ENCODE peak calls at places on chromosomes 2 and 18, in five cellular contexts. L is AML-193; Z is activated T-helper 1 cell treated with anti-CD3 and anti-CD28 coated beads, Interleukin-12 subunit alpha, Interleukin-12 subunit beta, Interleukin-2, Interleukin-4 antibody, amounts not matched to agents 30 ng/mL and 10 ng/mL and 1 ng/mL, durations not matched to agents 14 hours and 24 hours and 36 hours; H is retina; R is foreskin fibroblast. Y is an unnamed sample.

GRCh38 chr18:51153659-51154371 is 43.7 kb downstream of the MEX3C start:
- DNase-seq in L (no peak), Z (peak), H (peak), R (no peak), Y (no peak)

GRCh38 chr18:23173912-23174311 is 38.6 kb downstream of the CABLES1 start:
- DNase-seq in L (no peak), Z (no peak), H (no peak), R (no peak), Y (no peak)

GRCh38 chr2:176428943-176429469 is 159.8 kb downstream of the MTX2 start:
- DNase-seq in L (no peak), Z (no peak), H (no peak), R (no peak), Y (no peak)

GRCh38 chr2:73594241-73594640 is 48.0 kb downstream of the NAT8 start:
- DNase-seq in L (no peak), Z (no peak), H (no peak), R (no peak), Y (no peak)

GRCh38 chr2:7666561-7667259 is 749.5 kb downstream of the RNF144A start:
- DNase-seq in L (no peak), Z (no peak), H (no peak), R (no peak), Y (no peak)

GRCh38 chr18:3508576-3509559 is 58.9 kb downstream of the TGIF1 start:
- DNase-seq in L (no peak), Z (no peak), H (peak), R (no peak), Y (no peak)

GRCh38 chr18:55906533-55906932 is 318.5 kb upstream of the TCF4 start:
- DNase-seq in L (no peak), Z (no peak), H (no peak), R (no peak), Y (no peak)

GRCh38 chr18:3129053-3129864 is 90.5 kb downstream of the MYOM1 start:
- DNase-seq in L (peak), Z (peak), H (peak), R (peak), Y (peak)

GRCh38 chr2:127107622-127107999 is 657 bp upstream of the BIN1 start:
- DNase-seq in L (no peak), Z (no peak), H (no peak), R (no peak), Y (no peak)

GRCh38 chr18:49174478-49174877 is 223.7 kb upstream of the SMAD7 start:
- DNase-seq in L (no peak), Z (no peak), H (no peak), R (peak), Y (no peak)

GRCh38 chr2:221676566-221677172 is 104.6 kb upstream of the EPHA4 start:
- DNase-seq in L (no peak), Z (no peak), H (no peak), R (peak), Y (no peak)

GRCh38 chr2:230408244-230408842 is 7.7 kb upstream of the SP100 start:
- DNase-seq in L (no peak), Z (no peak), H (no peak), R (peak), Y (peak)

GRCh38 chr18:48932462-48932818 is 18.3 kb downstream of the SMAD7 start:
- DNase-seq in L (no peak), Z (no peak), H (no peak), R (no peak), Y (no peak)

GRCh38 chr2:239322414-239323086 is 78.3 kb downstream of the HDAC4 start:
- DNase-seq in L (no peak), Z (peak), H (no peak), R (peak), Y (peak)

GRCh38 chr2:239288951-239289481 is 111.8 kb downstream of the HDAC4 start:
- DNase-seq in L (no peak), Z (peak), H (no peak), R (no peak), Y (no peak)

GRCh38 chr18:63320041-63320689 is 596 bp upstream of the BCL2 start:
- DNase-seq in L (peak), Z (peak), H (peak), R (peak), Y (peak)

GRCh38 chr2:177551989-177552413 is 159.4 kb downstream of the AGPS start:
- DNase-seq in L (peak), Z (no peak), H (peak), R (peak), Y (peak)

GRCh38 chr2:39127973-39128372 is 7.1 kb upstream of the SOS1 start:
- DNase-seq in L (peak), Z (peak), H (no peak), R (peak), Y (no peak)

GRCh38 chr2:100188326-100188725 is 45.9 kb upstream of the AFF3 start:
- DNase-seq in L (no peak), Z (no peak), H (no peak), R (no peak), Y (no peak)

GRCh38 chr2:190792956-190793888 is 87.4 kb upstream of the GLS start:
- DNase-seq in L (no peak), Z (no peak), H (no peak), R (no peak), Y (no peak)

GRCh38 chr2:38740851-38741541 is 10.2 kb downstream of the SRSF7 start:
- DNase-seq in L (peak), Z (no peak), H (peak), R (peak), Y (peak)

GRCh38 chr18:79139206-79139605 is 70.0 kb downstream of the ATP9B start:
- DNase-seq in L (no peak), Z (no peak), H (no peak), R (no peak), Y (no peak)

GRCh38 chr18:429030-429429 is 71.5 kb downstream of the COLEC12 start:
- DNase-seq in L (no peak), Z (no peak), H (no peak), R (peak), Y (no peak)

GRCh38 chr18:51614033-51614432 is 416.6 kb upstream of the MEX3C start:
- DNase-seq in L (no peak), Z (no peak), H (no peak), R (no peak), Y (no peak)

GRCh38 chr2:229475753-229476152 is 204.7 kb upstream of the PID1 start:
- DNase-seq in L (no peak), Z (no peak), H (no peak), R (peak), Y (no peak)

GRCh38 chr18:50902797-50903196 is 23.9 kb downstream of the ME2 start:
- DNase-seq in L (no peak), Z (no peak), H (no peak), R (no peak), Y (no peak)

GRCh38 chr18:40935423-40935822 is 1019.6 kb upstream of the PIK3C3 start:
- DNase-seq in L (peak), Z (no peak), H (no peak), R (peak), Y (peak)

GRCh38 chr18:40159141-40160017 is 1795.7 kb upstream of the PIK3C3 start:
- DNase-seq in L (peak), Z (no peak), H (peak), R (peak), Y (peak)

GRCh38 chr2:99636432-99637034 is 146.7 kb upstream of the REV1 start:
- DNase-seq in L (no peak), Z (no peak), H (no peak), R (peak), Y (no peak)

GRCh38 chr18:35282353-35282752 is 7.7 kb downstream of the ZSCAN30 start:
- DNase-seq in L (no peak), Z (no peak), H (no peak), R (peak), Y (peak)

GRCh38 chr18:51021226-51021965 is 8.6 kb upstream of the SMAD4 start:
- DNase-seq in L (no peak), Z (no peak), H (no peak), R (no peak), Y (no peak)

GRCh38 chr2:28395334-28396061 is 2.8 kb downstream of the FOSL2 start:
- DNase-seq in L (peak), Z (no peak), H (no peak), R (peak), Y (peak)

GRCh38 chr2:187169108-187169713 is 278.8 kb downstream of the CALCRL start:
- DNase-seq in L (no peak), Z (no peak), H (peak), R (no peak), Y (peak)

GRCh38 chr2:56077352-56077915 is 106.4 kb upstream of the CCDC85A start:
- DNase-seq in L (peak), Z (no peak), H (no peak), R (peak), Y (peak)

GRCh38 chr2:132804045-132804444 is 134.0 kb upstream of the LYPD1 start:
- DNase-seq in L (no peak), Z (no peak), H (no peak), R (peak), Y (peak)

GRCh38 chr2:118249531-118249930 is 161.3 kb downstream of the INSIG2 start:
- DNase-seq in L (peak), Z (no peak), H (no peak), R (peak), Y (no peak)

GRCh38 chr2:241652722-241653121 is 15.2 kb downstream of the ATG4B start:
- DNase-seq in L (no peak), Z (no peak), H (no peak), R (no peak), Y (no peak)

GRCh38 chr2:170396799-170397459 is 219.0 kb downstream of the MYO3B start:
- DNase-seq in L (peak), Z (no peak), H (no peak), R (peak), Y (peak)

GRCh38 chr2:205775091-205775876 is 93.0 kb downstream of the NRP2 start:
- DNase-seq in L (no peak), Z (no peak), H (no peak), R (no peak), Y (peak)

Y was measured in endothelial cell of umbilical vein.